ENCODE peak calls at places on chromosome 7, in seven cellular contexts. Q is HTR-8/SVneo; X is dorsolateral prefrontal cortex; H is activated T-helper 1 cell treated with anti-CD3 and anti-CD28 coated beads, Interleukin-2, amount 50 U/mL, for 16 hours; K is amygdala; Y is left cardiac atrium; V is NCI-H1092. P is an unnamed sample.

GRCh38 chr7:113092762-113093161 is 6.1 kb upstream of the GPR85 start:
- DNase-seq in H (no peak), K (no peak), Q (no peak), V (no peak), X (no peak), Y (no peak), P (no peak)

GRCh38 chr7:122068046-122068445 is 76.0 kb downstream of the AASS start:
- DNase-seq in X (no peak), Q (no peak), H (no peak), V (no peak), K (no peak), Y (no peak), P (no peak)

GRCh38 chr7:39293424-39293823 is 272.8 kb upstream of the YAE1 start:
- DNase-seq in Y (no peak), X (no peak), Q (no peak), V (no peak), K (no peak), H (no peak), P (no peak)

GRCh38 chr7:5491251-5492044 is 67.8 kb upstream of the TNRC18 start:
- DNase-seq in X (no peak), Q (no peak), K (no peak), Y (no peak), H (no peak), V (peak; percentile 77), P (no peak)

GRCh38 chr7:31890198-31890597 is 180.0 kb downstream of the PDE1C start:
- DNase-seq in H (no peak), V (no peak), K (no peak), Q (no peak), X (no peak), Y (no peak), P (no peak)

GRCh38 chr7:43834463-43835251 is 34.7 kb downstream of the MRPS24 start:
- DNase-seq in V (no peak), Q (no peak), K (no peak), H (no peak), Y (no peak), X (no peak), P (no peak)

GRCh38 chr7:139762886-139763285 is 14.9 kb downstream of the HIPK2 start:
- DNase-seq in Q (no peak), H (no peak), Y (no peak), X (no peak), V (no peak), K (no peak), P (no peak)

GRCh38 chr7:98559958-98560357 is 57.1 kb upstream of the NPTX2 start:
- DNase-seq in H (no peak), Y (no peak), K (no peak), V (no peak), X (no peak), Q (no peak), P (no peak)

GRCh38 chr7:124035706-124036105 is 2.8 kb upstream of the TMEM229A start:
- DNase-seq in K (no peak), X (no peak), H (no peak), Q (no peak), V (no peak), Y (no peak), P (no peak)

GRCh38 chr7:125136755-125137547 is 207.3 kb upstream of the POT1 start:
- DNase-seq in V (no peak), K (no peak), Q (no peak), H (no peak), X (no peak), Y (no peak), P (no peak)

GRCh38 chr7:155681663-155682062 is 37.2 kb downstream of the RBM33 start:
- DNase-seq in H (no peak), Y (no peak), X (no peak), V (no peak), Q (no peak), K (no peak), P (no peak)

GRCh38 chr7:15313361-15313760 is 248.5 kb downstream of the AGMO start:
- DNase-seq in H (no peak), K (no peak), Q (no peak), X (no peak), V (no peak), Y (no peak), P (no peak)